ENCODE peak calls at places on chromosomes 6 and 20, in six cellular contexts. One of them, this sample, is unnamed.

GRCh38 chr20:36045373-36045714 is 77.0 kb downstream of the CNBD2 start:
- DNase-seq in NCI-H2171: no peak
- DNase-seq in HFF-Myc: no peak
- DNase-seq in NCI-H226: no peak
- DNase-seq in GM20000: no peak
- DNase-seq in stimulated activated CD4-positive, alpha-beta T cell treated with anti-CD3 and anti-CD28 coated beads, TNF-alpha, amount 100 ng/mL, for 1 hour: no peak
- DNase-seq in this sample: no peak

GRCh38 chr20:8129211-8129986 is 2.7 kb upstream of the PLCB1 start:
- DNase-seq in NCI-H2171: no peak
- DNase-seq in HFF-Myc: no peak
- DNase-seq in NCI-H226: peak
- DNase-seq in GM20000: no peak
- DNase-seq in stimulated activated CD4-positive, alpha-beta T cell treated with anti-CD3 and anti-CD28 coated beads, TNF-alpha, amount 100 ng/mL, for 1 hour: no peak
- DNase-seq in this sample: no peak

GRCh38 chr6:1264619-1265445 is 47.1 kb upstream of the FOXQ1 start:
- DNase-seq in NCI-H2171: no peak
- DNase-seq in HFF-Myc: no peak
- DNase-seq in NCI-H226: no peak
- DNase-seq in GM20000: no peak
- DNase-seq in stimulated activated CD4-positive, alpha-beta T cell treated with anti-CD3 and anti-CD28 coated beads, TNF-alpha, amount 100 ng/mL, for 1 hour: no peak
- DNase-seq in this sample: no peak

GRCh38 chr20:39885975-39886649 is 802.9 kb downstream of the MAFB start:
- DNase-seq in NCI-H2171: no peak
- DNase-seq in HFF-Myc: peak
- DNase-seq in NCI-H226: no peak
- DNase-seq in GM20000: peak
- DNase-seq in stimulated activated CD4-positive, alpha-beta T cell treated with anti-CD3 and anti-CD28 coated beads, TNF-alpha, amount 100 ng/mL, for 1 hour: no peak
- DNase-seq in this sample: peak

GRCh38 chr20:11755071-11755881 is 162.4 kb upstream of the BTBD3 start:
- DNase-seq in NCI-H2171: no peak
- DNase-seq in HFF-Myc: no peak
- DNase-seq in NCI-H226: no peak
- DNase-seq in GM20000: no peak
- DNase-seq in stimulated activated CD4-positive, alpha-beta T cell treated with anti-CD3 and anti-CD28 coated beads, TNF-alpha, amount 100 ng/mL, for 1 hour: no peak
- DNase-seq in this sample: no peak

GRCh38 chr6:144153260-144153659 is 2.9 kb downstream of the STX11 start:
- DNase-seq in NCI-H2171: no peak
- DNase-seq in HFF-Myc: no peak
- DNase-seq in NCI-H226: no peak
- DNase-seq in GM20000: peak
- DNase-seq in stimulated activated CD4-positive, alpha-beta T cell treated with anti-CD3 and anti-CD28 coated beads, TNF-alpha, amount 100 ng/mL, for 1 hour: no peak
- DNase-seq in this sample: no peak

GRCh38 chr6:75201901-75202672 is 3.8 kb downstream of the COL12A1 start:
- DNase-seq in NCI-H2171: no peak
- DNase-seq in HFF-Myc: no peak
- DNase-seq in NCI-H226: no peak
- DNase-seq in GM20000: peak
- DNase-seq in stimulated activated CD4-positive, alpha-beta T cell treated with anti-CD3 and anti-CD28 coated beads, TNF-alpha, amount 100 ng/mL, for 1 hour: no peak
- DNase-seq in this sample: no peak

GRCh38 chr6:89371849-89372505 is 19.5 kb upstream of the UBE2J1 start:
- DNase-seq in NCI-H2171: peak
- DNase-seq in HFF-Myc: no peak
- DNase-seq in NCI-H226: peak
- DNase-seq in GM20000: peak
- DNase-seq in stimulated activated CD4-positive, alpha-beta T cell treated with anti-CD3 and anti-CD28 coated beads, TNF-alpha, amount 100 ng/mL, for 1 hour: peak
- DNase-seq in this sample: peak

GRCh38 chr6:90203672-90204071 is 93.0 kb downstream of the BACH2 start:
- DNase-seq in NCI-H2171: no peak
- DNase-seq in HFF-Myc: no peak
- DNase-seq in NCI-H226: no peak
- DNase-seq in GM20000: no peak
- DNase-seq in stimulated activated CD4-positive, alpha-beta T cell treated with anti-CD3 and anti-CD28 coated beads, TNF-alpha, amount 100 ng/mL, for 1 hour: no peak
- DNase-seq in this sample: no peak

GRCh38 chr20:5835870-5836269 is 85.7 kb downstream of the SHLD1 start:
- DNase-seq in NCI-H2171: peak
- DNase-seq in HFF-Myc: peak
- DNase-seq in NCI-H226: no peak
- DNase-seq in GM20000: peak
- DNase-seq in stimulated activated CD4-positive, alpha-beta T cell treated with anti-CD3 and anti-CD28 coated beads, TNF-alpha, amount 100 ng/mL, for 1 hour: no peak
- DNase-seq in this sample: peak

GRCh38 chr20:7624886-7625285 is 315.4 kb downstream of the HAO1 start:
- DNase-seq in NCI-H2171: no peak
- DNase-seq in HFF-Myc: no peak
- DNase-seq in NCI-H226: no peak
- DNase-seq in GM20000: no peak
- DNase-seq in stimulated activated CD4-positive, alpha-beta T cell treated with anti-CD3 and anti-CD28 coated beads, TNF-alpha, amount 100 ng/mL, for 1 hour: no peak
- DNase-seq in this sample: no peak

GRCh38 chr6:14863896-14864850 is 381.7 kb upstream of the JARID2 start:
- DNase-seq in NCI-H2171: no peak
- DNase-seq in HFF-Myc: no peak
- DNase-seq in NCI-H226: no peak
- DNase-seq in GM20000: no peak
- DNase-seq in stimulated activated CD4-positive, alpha-beta T cell treated with anti-CD3 and anti-CD28 coated beads, TNF-alpha, amount 100 ng/mL, for 1 hour: no peak
- DNase-seq in this sample: peak

GRCh38 chr6:43702522-43703440 is 15.2 kb upstream of the MRPS18A start:
- DNase-seq in NCI-H2171: no peak
- DNase-seq in HFF-Myc: peak
- DNase-seq in NCI-H226: peak
- DNase-seq in GM20000: peak
- DNase-seq in stimulated activated CD4-positive, alpha-beta T cell treated with anti-CD3 and anti-CD28 coated beads, TNF-alpha, amount 100 ng/mL, for 1 hour: no peak
- DNase-seq in this sample: no peak

GRCh38 chr20:63979221-63979548 is 257 bp downstream of the SAMD10 start:
- DNase-seq in NCI-H2171: no peak
- DNase-seq in HFF-Myc: no peak
- DNase-seq in NCI-H226: no peak
- DNase-seq in GM20000: no peak
- DNase-seq in stimulated activated CD4-positive, alpha-beta T cell treated with anti-CD3 and anti-CD28 coated beads, TNF-alpha, amount 100 ng/mL, for 1 hour: no peak
- DNase-seq in this sample: no peak

GRCh38 chr6:18990313-18990978 is 603.3 kb downstream of the RNF144B start:
- DNase-seq in NCI-H2171: peak
- DNase-seq in HFF-Myc: peak
- DNase-seq in NCI-H226: no peak
- DNase-seq in GM20000: peak
- DNase-seq in stimulated activated CD4-positive, alpha-beta T cell treated with anti-CD3 and anti-CD28 coated beads, TNF-alpha, amount 100 ng/mL, for 1 hour: no peak
- DNase-seq in this sample: no peak

GRCh38 chr6:119575721-119576120 is 226.2 kb upstream of the MAN1A1 start:
- DNase-seq in NCI-H2171: no peak
- DNase-seq in HFF-Myc: peak
- DNase-seq in NCI-H226: peak
- DNase-seq in GM20000: no peak
- DNase-seq in stimulated activated CD4-positive, alpha-beta T cell treated with anti-CD3 and anti-CD28 coated beads, TNF-alpha, amount 100 ng/mL, for 1 hour: no peak
- DNase-seq in this sample: no peak

GRCh38 chr20:37945034-37945660 is 42.2 kb downstream of the VSTM2L start:
- DNase-seq in NCI-H2171: no peak
- DNase-seq in HFF-Myc: no peak
- DNase-seq in NCI-H226: no peak
- DNase-seq in GM20000: no peak
- DNase-seq in stimulated activated CD4-positive, alpha-beta T cell treated with anti-CD3 and anti-CD28 coated beads, TNF-alpha, amount 100 ng/mL, for 1 hour: no peak
- DNase-seq in this sample: no peak

GRCh38 chr6:104625536-104625935 is 234.2 kb downstream of the HACE1 start:
- DNase-seq in NCI-H2171: no peak
- DNase-seq in HFF-Myc: peak
- DNase-seq in NCI-H226: peak
- DNase-seq in GM20000: no peak
- DNase-seq in stimulated activated CD4-positive, alpha-beta T cell treated with anti-CD3 and anti-CD28 coated beads, TNF-alpha, amount 100 ng/mL, for 1 hour: no peak
- DNase-seq in this sample: no peak

GRCh38 chr6:41648070-41648585 is 9.9 kb downstream of the MDFI start:
- DNase-seq in NCI-H2171: no peak
- DNase-seq in HFF-Myc: no peak
- DNase-seq in NCI-H226: no peak
- DNase-seq in GM20000: no peak
- DNase-seq in stimulated activated CD4-positive, alpha-beta T cell treated with anti-CD3 and anti-CD28 coated beads, TNF-alpha, amount 100 ng/mL, for 1 hour: no peak
- DNase-seq in this sample: no peak

GRCh38 chr6:11428895-11429294 is 108.7 kb upstream of the TMEM170B start:
- DNase-seq in NCI-H2171: no peak
- DNase-seq in HFF-Myc: no peak
- DNase-seq in NCI-H226: peak
- DNase-seq in GM20000: no peak
- DNase-seq in stimulated activated CD4-positive, alpha-beta T cell treated with anti-CD3 and anti-CD28 coated beads, TNF-alpha, amount 100 ng/mL, for 1 hour: no peak
- DNase-seq in this sample: no peak

GRCh38 chr6:111777357-111777756 is 95.9 kb downstream of the FYN start:
- DNase-seq in NCI-H2171: no peak
- DNase-seq in HFF-Myc: no peak
- DNase-seq in NCI-H226: no peak
- DNase-seq in GM20000: no peak
- DNase-seq in stimulated activated CD4-positive, alpha-beta T cell treated with anti-CD3 and anti-CD28 coated beads, TNF-alpha, amount 100 ng/mL, for 1 hour: no peak
- DNase-seq in this sample: peak

GRCh38 chr20:32585011-32585518 is at the start of gene NOL4L:
- DNase-seq in NCI-H2171: peak
- DNase-seq in HFF-Myc: no peak
- DNase-seq in NCI-H226: peak
- DNase-seq in GM20000: peak
- DNase-seq in stimulated activated CD4-positive, alpha-beta T cell treated with anti-CD3 and anti-CD28 coated beads, TNF-alpha, amount 100 ng/mL, for 1 hour: no peak
- DNase-seq in this sample: peak

GRCh38 chr20:32837157-32837556 is 17.4 kb downstream of the MAPRE1 start:
- DNase-seq in NCI-H2171: no peak
- DNase-seq in HFF-Myc: no peak
- DNase-seq in NCI-H226: no peak
- DNase-seq in GM20000: no peak
- DNase-seq in stimulated activated CD4-positive, alpha-beta T cell treated with anti-CD3 and anti-CD28 coated beads, TNF-alpha, amount 100 ng/mL, for 1 hour: no peak
- DNase-seq in this sample: no peak

GRCh38 chr6:44253307-44254101 is 3.8 kb downstream of the SLC35B2 start:
- DNase-seq in NCI-H2171: no peak
- DNase-seq in HFF-Myc: no peak
- DNase-seq in NCI-H226: no peak
- DNase-seq in GM20000: no peak
- DNase-seq in stimulated activated CD4-positive, alpha-beta T cell treated with anti-CD3 and anti-CD28 coated beads, TNF-alpha, amount 100 ng/mL, for 1 hour: no peak
- DNase-seq in this sample: no peak

GRCh38 chr6:39923394-39923793 is 10.9 kb downstream of the MOCS1 start:
- DNase-seq in NCI-H2171: no peak
- DNase-seq in HFF-Myc: no peak
- DNase-seq in NCI-H226: no peak
- DNase-seq in GM20000: no peak
- DNase-seq in stimulated activated CD4-positive, alpha-beta T cell treated with anti-CD3 and anti-CD28 coated beads, TNF-alpha, amount 100 ng/mL, for 1 hour: no peak
- DNase-seq in this sample: no peak

GRCh38 chr6:142861711-142862110 is 83.3 kb downstream of the HIVEP2 start:
- DNase-seq in NCI-H2171: no peak
- DNase-seq in HFF-Myc: no peak
- DNase-seq in NCI-H226: no peak
- DNase-seq in GM20000: no peak
- DNase-seq in stimulated activated CD4-positive, alpha-beta T cell treated with anti-CD3 and anti-CD28 coated beads, TNF-alpha, amount 100 ng/mL, for 1 hour: no peak
- DNase-seq in this sample: no peak

GRCh38 chr20:25750765-25751696 is 54.4 kb upstream of the ZNF337 start:
- DNase-seq in NCI-H2171: peak
- DNase-seq in HFF-Myc: peak
- DNase-seq in NCI-H226: no peak
- DNase-seq in GM20000: peak
- DNase-seq in stimulated activated CD4-positive, alpha-beta T cell treated with anti-CD3 and anti-CD28 coated beads, TNF-alpha, amount 100 ng/mL, for 1 hour: peak
- DNase-seq in this sample: no peak

GRCh38 chr20:24948939-24949679 is at the start of gene CST7:
- DNase-seq in NCI-H2171: no peak
- DNase-seq in HFF-Myc: no peak
- DNase-seq in NCI-H226: peak
- DNase-seq in GM20000: peak
- DNase-seq in stimulated activated CD4-positive, alpha-beta T cell treated with anti-CD3 and anti-CD28 coated beads, TNF-alpha, amount 100 ng/mL, for 1 hour: peak
- DNase-seq in this sample: no peak

GRCh38 chr20:9068896-9069663 is at the start of gene PLCB4:
- DNase-seq in NCI-H2171: peak
- DNase-seq in HFF-Myc: no peak
- DNase-seq in NCI-H226: peak
- DNase-seq in GM20000: no peak
- DNase-seq in stimulated activated CD4-positive, alpha-beta T cell treated with anti-CD3 and anti-CD28 coated beads, TNF-alpha, amount 100 ng/mL, for 1 hour: no peak
- DNase-seq in this sample: peak